ENCODE peak calls at places on chromosomes 4 and X, in four cellular contexts. N, D, T and O are unnamed samples.

GRCh38 chr4:78551420-78552351 is at the start of gene ANXA3:
- DNase-seq in N (peak; percentile 33), D (no peak), T (peak; percentile 12), O (no peak)

GRCh38 chrX:30144221-30144620 is 71.1 kb upstream of the MAGEB2 start:
- DNase-seq in N (no peak), D (no peak), T (no peak), O (no peak)

GRCh38 chrX:120016068-120016441 is 61.4 kb downstream of the RHOXF2B start:
- DNase-seq in N (no peak), D (no peak), T (no peak), O (no peak)

GRCh38 chr4:147408189-147408588 is 72.7 kb upstream of the EDNRA start:
- DNase-seq in N (no peak), D (no peak), T (no peak), O (peak; percentile 52)

GRCh38 chrX:131288738-131289511 is at the start of gene IGSF1:
- DNase-seq in N (peak; percentile 11), D (no peak), T (no peak), O (peak; percentile 3)

GRCh38 chr4:8053688-8054449 is 104.7 kb downstream of the ABLIM2 start:
- DNase-seq in N (no peak), D (no peak), T (no peak), O (no peak)

GRCh38 chrX:141180851-141181250 is 3.9 kb upstream of the LDOC1 start:
- DNase-seq in N (no peak), D (no peak), T (no peak), O (no peak)

GRCh38 chr4:152052431-152053057 is 291.7 kb upstream of the GATB start:
- DNase-seq in N (no peak), D (no peak), T (peak; percentile 3), O (peak; percentile 61)

GRCh38 chrX:5936438-5936837 is 292.2 kb downstream of the NLGN4X start:
- DNase-seq in N (no peak), D (no peak), T (no peak), O (no peak)